ENCODE peak calls at places on chromosomes 16 and 17, in four cellular contexts. F is BJ; A is nucleus accumbens; Y is stimulated activated CD8-positive, alpha-beta memory T cell treated with anti-CD3 and anti-CD28 coated beads, Interleukin-7, amount 100 ng/mL, for 1 hour. U is an unnamed sample.

GRCh38 chr16:19601083-19601976 is 45.8 kb downstream of the VPS35L start:
- DNase-seq in F (no peak), A (no peak), Y (no peak), U (no peak)

GRCh38 chr17:2025220-2025621 is at the start of gene RTN4RL1:
- DNase-seq in F (no peak), A (peak), Y (peak), U (peak)

GRCh38 chr16:10280262-10281170 is 98.3 kb upstream of the GRIN2A start:
- DNase-seq in F (no peak), A (no peak), Y (no peak), U (no peak)

GRCh38 chr17:13550291-13550690 is 51.4 kb downstream of the HS3ST3A1 start:
- DNase-seq in F (no peak), A (no peak), Y (no peak), U (no peak)

GRCh38 chr17:6555331-6556120 is 829 bp downstream of the PITPNM3 start:
- DNase-seq in F (no peak), A (peak), Y (no peak), U (no peak)

GRCh38 chr17:69961488-69962145 is 113.4 kb upstream of the KCNJ16 start:
- DNase-seq in F (no peak), A (no peak), Y (no peak), U (no peak)

GRCh38 chr16:177981-178676 is 1.6 kb downstream of the HBA1 start:
- DNase-seq in F (no peak), A (no peak), Y (no peak), U (no peak)

GRCh38 chr17:956905-957304 is 22.7 kb downstream of the NXN start:
- DNase-seq in F (no peak), A (no peak), Y (no peak), U (no peak)

GRCh38 chr17:17855976-17856375 is 19.2 kb upstream of the SREBF1 start:
- DNase-seq in F (no peak), A (no peak), Y (no peak), U (no peak)

GRCh38 chr17:48860034-48860433 is 29.2 kb downstream of the CALCOCO2 start:
- DNase-seq in F (no peak), A (no peak), Y (no peak), U (no peak)

GRCh38 chr17:82003411-82004381 is 19.0 kb downstream of the CENPX start:
- DNase-seq in F (peak), A (no peak), Y (no peak), U (peak)

GRCh38 chr16:53417011-53417410 is 17.3 kb upstream of the RBL2 start:
- DNase-seq in F (no peak), A (no peak), Y (no peak), U (no peak)

GRCh38 chr16:13181432-13181831 is 280.0 kb downstream of the SHISA9 start:
- DNase-seq in F (no peak), A (no peak), Y (no peak), U (no peak)

GRCh38 chr17:43851744-43852143 is 4.8 kb downstream of the CD300LG start:
- DNase-seq in F (no peak), A (no peak), Y (no peak), U (no peak)

GRCh38 chr16:22300427-22301071 is 3.3 kb downstream of the POLR3E start:
- DNase-seq in F (no peak), A (peak), Y (no peak), U (no peak)

U was measured in breast epithelium.